ENCODE peak calls at places on chromosomes 7 and 10, in four cellular contexts. One of them, this sample, is unnamed.

GRCh38 chr10:60399343-60399742 is 9.7 kb upstream of the ANK3 start:
- DNase-seq in left ventricle myocardium inferior: no peak
- DNase-seq in colonic mucosa: no peak
- DNase-seq in CD8-positive, alpha-beta T cell: no peak
- DNase-seq in this sample: no peak

GRCh38 chr10:86295791-86296190 is 70.8 kb downstream of the GRID1 start:
- DNase-seq in left ventricle myocardium inferior: no peak
- DNase-seq in colonic mucosa: peak; percentile 0
- DNase-seq in CD8-positive, alpha-beta T cell: no peak
- DNase-seq in this sample: no peak

GRCh38 chr7:104855826-104856225 is 158.2 kb upstream of the KMT2E start:
- DNase-seq in left ventricle myocardium inferior: no peak
- DNase-seq in colonic mucosa: no peak
- DNase-seq in CD8-positive, alpha-beta T cell: no peak
- DNase-seq in this sample: peak; percentile 8

GRCh38 chr7:116588225-116588624 is 63.4 kb downstream of the CAV1 start:
- DNase-seq in left ventricle myocardium inferior: no peak
- DNase-seq in colonic mucosa: no peak
- DNase-seq in CD8-positive, alpha-beta T cell: no peak
- DNase-seq in this sample: no peak

GRCh38 chr10:78861456-78862327 is 207.1 kb upstream of the ZMIZ1 start:
- DNase-seq in left ventricle myocardium inferior: no peak
- DNase-seq in colonic mucosa: peak; percentile 14
- DNase-seq in CD8-positive, alpha-beta T cell: no peak
- DNase-seq in this sample: no peak

GRCh38 chr10:118844731-118845573 is 90.2 kb upstream of the CACUL1 start:
- DNase-seq in left ventricle myocardium inferior: no peak
- DNase-seq in colonic mucosa: no peak
- DNase-seq in CD8-positive, alpha-beta T cell: no peak
- DNase-seq in this sample: peak; percentile 83

GRCh38 chr10:79488303-79488702 is 24.0 kb upstream of the EIF5AL1 start:
- DNase-seq in left ventricle myocardium inferior: peak; percentile 71
- DNase-seq in colonic mucosa: peak; percentile 49
- DNase-seq in CD8-positive, alpha-beta T cell: no peak
- DNase-seq in this sample: peak; percentile 79

GRCh38 chr7:32670105-32670504 is 174.8 kb downstream of the AVL9 start:
- DNase-seq in left ventricle myocardium inferior: no peak
- DNase-seq in colonic mucosa: peak; percentile 68
- DNase-seq in CD8-positive, alpha-beta T cell: no peak
- DNase-seq in this sample: no peak

GRCh38 chr7:11436317-11436716 is 395.7 kb downstream of the THSD7A start:
- DNase-seq in left ventricle myocardium inferior: no peak
- DNase-seq in colonic mucosa: no peak
- DNase-seq in CD8-positive, alpha-beta T cell: no peak
- DNase-seq in this sample: peak; percentile 33

GRCh38 chr10:132679217-132679595 is 106.7 kb downstream of the NKX6-2 start:
- DNase-seq in left ventricle myocardium inferior: no peak
- DNase-seq in colonic mucosa: no peak
- DNase-seq in CD8-positive, alpha-beta T cell: no peak
- DNase-seq in this sample: no peak

GRCh38 chr10:82572686-82573226 is 697.8 kb downstream of the NRG3 start:
- DNase-seq in left ventricle myocardium inferior: no peak
- DNase-seq in colonic mucosa: no peak
- DNase-seq in CD8-positive, alpha-beta T cell: no peak
- DNase-seq in this sample: no peak

GRCh38 chr10:23106508-23106907 is 11.1 kb downstream of the MSRB2 start:
- DNase-seq in left ventricle myocardium inferior: no peak
- DNase-seq in colonic mucosa: no peak
- DNase-seq in CD8-positive, alpha-beta T cell: no peak
- DNase-seq in this sample: no peak

GRCh38 chr10:17239671-17240460 is 11.8 kb downstream of the VIM start:
- DNase-seq in left ventricle myocardium inferior: no peak
- DNase-seq in colonic mucosa: no peak
- DNase-seq in CD8-positive, alpha-beta T cell: no peak
- DNase-seq in this sample: no peak

GRCh38 chr7:107902381-107902780 is 11.4 kb downstream of the DLD start:
- DNase-seq in left ventricle myocardium inferior: no peak
- DNase-seq in colonic mucosa: no peak
- DNase-seq in CD8-positive, alpha-beta T cell: no peak
- DNase-seq in this sample: no peak

GRCh38 chr7:1386623-1387220 is 72.5 kb downstream of the MICALL2 start:
- DNase-seq in left ventricle myocardium inferior: no peak
- DNase-seq in colonic mucosa: no peak
- DNase-seq in CD8-positive, alpha-beta T cell: no peak
- DNase-seq in this sample: no peak

GRCh38 chr10:35934637-35934995 is 292.5 kb upstream of the FZD8 start:
- DNase-seq in left ventricle myocardium inferior: no peak
- DNase-seq in colonic mucosa: no peak
- DNase-seq in CD8-positive, alpha-beta T cell: no peak
- DNase-seq in this sample: no peak

GRCh38 chr7:5497158-5498103 is 73.8 kb upstream of the TNRC18 start:
- DNase-seq in left ventricle myocardium inferior: no peak
- DNase-seq in colonic mucosa: no peak
- DNase-seq in CD8-positive, alpha-beta T cell: peak; percentile 28
- DNase-seq in this sample: no peak

GRCh38 chr10:78543749-78544446 is 510.2 kb downstream of the RPS24 start:
- DNase-seq in left ventricle myocardium inferior: peak; percentile 75
- DNase-seq in colonic mucosa: peak; percentile 56
- DNase-seq in CD8-positive, alpha-beta T cell: no peak
- DNase-seq in this sample: no peak

GRCh38 chr10:22489467-22489866 is 144.2 kb downstream of the SPAG6 start:
- DNase-seq in left ventricle myocardium inferior: no peak
- DNase-seq in colonic mucosa: no peak
- DNase-seq in CD8-positive, alpha-beta T cell: no peak
- DNase-seq in this sample: no peak

GRCh38 chr10:60964257-60965235 is 20.6 kb upstream of the RHOBTB1 start:
- DNase-seq in left ventricle myocardium inferior: peak; percentile 58
- DNase-seq in colonic mucosa: peak; percentile 75
- DNase-seq in CD8-positive, alpha-beta T cell: peak; percentile 20
- DNase-seq in this sample: peak; percentile 75

GRCh38 chr7:87000344-87000743 is 59.1 kb downstream of the ELAPOR2 start:
- DNase-seq in left ventricle myocardium inferior: no peak
- DNase-seq in colonic mucosa: no peak
- DNase-seq in CD8-positive, alpha-beta T cell: no peak
- DNase-seq in this sample: no peak

GRCh38 chr10:114629824-114630430 is 28.1 kb downstream of the ABLIM1 start:
- DNase-seq in left ventricle myocardium inferior: no peak
- DNase-seq in colonic mucosa: no peak
- DNase-seq in CD8-positive, alpha-beta T cell: no peak
- DNase-seq in this sample: no peak

GRCh38 chr10:50373821-50374501 is 122.6 kb upstream of the ASAH2 start:
- DNase-seq in left ventricle myocardium inferior: no peak
- DNase-seq in colonic mucosa: no peak
- DNase-seq in CD8-positive, alpha-beta T cell: no peak
- DNase-seq in this sample: no peak
- TF ChIP-seq CTCF in left ventricle myocardium inferior: no peak
- TF ChIP-seq CTCF in colonic mucosa: no peak
- TF ChIP-seq CTCF in CD8-positive, alpha-beta T cell: no peak
- TF ChIP-seq CTCF in this sample: no peak

DNA sequence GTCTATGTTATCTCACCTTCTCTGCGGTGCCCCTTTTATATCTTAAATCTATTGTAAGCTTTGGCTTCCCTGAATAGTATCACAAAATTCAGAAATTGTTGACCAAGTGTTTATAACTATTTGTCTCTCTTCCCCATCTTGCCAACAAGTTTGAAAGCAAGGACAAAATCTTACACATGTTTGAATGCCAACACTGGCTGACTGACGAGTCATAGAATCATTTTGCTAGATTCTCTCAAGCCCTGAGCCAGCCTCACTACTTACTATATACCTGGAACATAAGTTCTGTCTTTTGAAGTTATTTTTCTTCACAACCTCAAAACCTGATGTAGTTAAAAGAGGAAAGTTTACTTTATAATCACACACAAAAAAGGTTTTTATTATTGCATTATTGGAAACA is 700.7 kb downstream of the PHTF2 start:
- DNase-seq in left ventricle myocardium inferior: no peak
- DNase-seq in colonic mucosa: no peak
- DNase-seq in CD8-positive, alpha-beta T cell: no peak
- DNase-seq in this sample: peak; percentile 9
- H3K4me1 ChIP-seq in left ventricle myocardium inferior: no peaks in the 10 kb centered on the region
- H3K4me1 ChIP-seq in colonic mucosa: no peaks in the 10 kb centered on the region
- H3K4me1 ChIP-seq in CD8-positive, alpha-beta T cell: no peaks in the 10 kb centered on the region
- H3K4me1 ChIP-seq in this sample: no peaks in the 10 kb centered on the region

GRCh38 chr7:54874804-54875203 is 115.8 kb upstream of the SEC61G start:
- DNase-seq in left ventricle myocardium inferior: no peak
- DNase-seq in colonic mucosa: no peak
- DNase-seq in CD8-positive, alpha-beta T cell: no peak
- DNase-seq in this sample: no peak

GRCh38 chr7:54879776-54880175 is 120.8 kb upstream of the SEC61G start:
- DNase-seq in left ventricle myocardium inferior: no peak
- DNase-seq in colonic mucosa: no peak
- DNase-seq in CD8-positive, alpha-beta T cell: no peak
- DNase-seq in this sample: no peak

GRCh38 chr7:54880326-54880989 is 121.4 kb upstream of the SEC61G start:
- DNase-seq in left ventricle myocardium inferior: no peak
- DNase-seq in colonic mucosa: peak; percentile 73
- DNase-seq in CD8-positive, alpha-beta T cell: no peak
- DNase-seq in this sample: no peak

GRCh38 chr7:54878339-54878738 is 119.3 kb upstream of the SEC61G start:
- DNase-seq in left ventricle myocardium inferior: no peak
- DNase-seq in colonic mucosa: no peak
- DNase-seq in CD8-positive, alpha-beta T cell: no peak
- DNase-seq in this sample: peak; percentile 21

DNA sequence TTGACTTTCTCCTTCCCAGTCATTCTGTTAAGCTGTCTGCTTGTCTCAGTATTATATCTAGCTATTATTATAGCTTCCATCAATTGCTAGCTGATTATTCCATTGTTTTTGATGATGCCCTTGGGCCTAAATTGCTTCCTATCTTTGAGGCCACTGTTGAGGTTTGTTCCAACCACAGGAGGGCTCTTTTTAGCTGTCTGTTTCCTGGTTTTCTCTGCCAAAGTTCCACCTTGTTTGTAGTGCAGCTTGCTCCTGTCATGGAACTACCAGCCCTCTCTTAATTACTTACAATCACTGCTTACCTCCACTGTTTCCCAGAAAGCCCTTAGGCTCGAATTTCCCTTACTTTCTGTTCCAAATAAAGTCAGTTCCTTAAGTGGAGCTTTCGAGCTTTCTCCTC is 118.7 kb upstream of the SEC61G start:
- DNase-seq in left ventricle myocardium inferior: no peak
- DNase-seq in colonic mucosa: no peak
- DNase-seq in CD8-positive, alpha-beta T cell: no peak
- DNase-seq in this sample: peak; percentile 58
- TF ChIP-seq CTCF in left ventricle myocardium inferior: no peak
- TF ChIP-seq CTCF in colonic mucosa: no peak
- TF ChIP-seq CTCF in CD8-positive, alpha-beta T cell: no peak
- TF ChIP-seq CTCF in this sample: peak; percentile 67

GRCh38 chr7:130734525-130735272 is 692 bp upstream of the KLF14 start:
- DNase-seq in left ventricle myocardium inferior: no peak
- DNase-seq in colonic mucosa: no peak
- DNase-seq in CD8-positive, alpha-beta T cell: no peak
- DNase-seq in this sample: no peak

GRCh38 chr7:130736298-130736900 is 2.4 kb upstream of the KLF14 start:
- DNase-seq in left ventricle myocardium inferior: no peak
- DNase-seq in colonic mucosa: no peak
- DNase-seq in CD8-positive, alpha-beta T cell: no peak
- DNase-seq in this sample: no peak

GRCh38 chr7:130735273-130735716 is 1.3 kb upstream of the KLF14 start:
- DNase-seq in left ventricle myocardium inferior: no peak
- DNase-seq in colonic mucosa: no peak
- DNase-seq in CD8-positive, alpha-beta T cell: no peak
- DNase-seq in this sample: no peak

GRCh38 chr7:130741336-130741995 is 7.5 kb upstream of the KLF14 start:
- DNase-seq in left ventricle myocardium inferior: no peak
- DNase-seq in colonic mucosa: no peak
- DNase-seq in CD8-positive, alpha-beta T cell: no peak
- DNase-seq in this sample: no peak

DNA sequence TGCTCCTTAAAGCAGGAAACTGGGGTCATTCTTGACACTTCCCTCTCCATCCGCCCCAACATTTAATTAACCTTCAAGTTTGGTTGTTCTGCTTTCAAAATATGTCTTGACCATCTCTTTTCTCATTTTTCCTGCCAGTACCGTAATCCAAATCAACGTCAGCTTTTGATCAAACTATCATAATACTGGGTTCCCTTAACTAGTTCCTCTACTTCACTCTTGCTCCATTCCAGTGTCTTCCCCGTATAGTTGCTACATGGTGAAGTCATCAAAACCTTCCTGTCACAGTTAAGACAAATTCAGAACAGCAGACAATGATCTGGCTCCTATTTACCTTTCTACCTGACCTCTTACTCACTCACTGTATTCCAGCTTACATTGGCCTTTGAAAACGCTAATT is 6.6 kb upstream of the KLF14 start:
- DNase-seq in left ventricle myocardium inferior: no peak
- DNase-seq in colonic mucosa: no peak
- DNase-seq in CD8-positive, alpha-beta T cell: no peak
- DNase-seq in this sample: no peak
- H3K4me1 ChIP-seq in left ventricle myocardium inferior: no peaks in the 10 kb centered on the region
- H3K4me1 ChIP-seq in colonic mucosa: no peaks in the 10 kb centered on the region
- H3K4me1 ChIP-seq in CD8-positive, alpha-beta T cell: no peaks in the 10 kb centered on the region
- H3K4me1 ChIP-seq in this sample: no peaks in the 10 kb centered on the region

GRCh38 chr7:143322646-143323343 is 6.9 kb downstream of the CLCN1 start:
- DNase-seq in left ventricle myocardium inferior: peak; percentile 52
- DNase-seq in colonic mucosa: no peak
- DNase-seq in CD8-positive, alpha-beta T cell: no peak
- DNase-seq in this sample: no peak

GRCh38 chr7:143323650-143324049 is 7.7 kb downstream of the CLCN1 start:
- DNase-seq in left ventricle myocardium inferior: no peak
- DNase-seq in colonic mucosa: no peak
- DNase-seq in CD8-positive, alpha-beta T cell: no peak
- DNase-seq in this sample: no peak

GRCh38 chr7:143320620-143321019 is 4.7 kb downstream of the CLCN1 start:
- DNase-seq in left ventricle myocardium inferior: no peak
- DNase-seq in colonic mucosa: peak; percentile 74
- DNase-seq in CD8-positive, alpha-beta T cell: no peak
- DNase-seq in this sample: no peak

GRCh38 chr7:143321242-143321641 is 5.3 kb downstream of the CLCN1 start:
- DNase-seq in left ventricle myocardium inferior: no peak
- DNase-seq in colonic mucosa: no peak
- DNase-seq in CD8-positive, alpha-beta T cell: no peak
- DNase-seq in this sample: no peak

GRCh38 chr7:143321734-143322133 is 5.8 kb downstream of the CLCN1 start:
- DNase-seq in left ventricle myocardium inferior: no peak
- DNase-seq in colonic mucosa: peak; percentile 52
- DNase-seq in CD8-positive, alpha-beta T cell: no peak
- DNase-seq in this sample: no peak
- TF ChIP-seq CTCF in left ventricle myocardium inferior: peak; percentile 20
- TF ChIP-seq CTCF in colonic mucosa: peak; percentile 18
- TF ChIP-seq CTCF in CD8-positive, alpha-beta T cell: no peak
- TF ChIP-seq CTCF in this sample: peak; percentile 43

This sample was measured in foreskin keratinocyte.